ENCODE peak calls at places on chromosome 14, in ten cellular contexts. One of them, this sample, is unnamed.

GRCh38 chr14:92649934-92650545 is 98.4 kb downstream of the LGMN start:
- DNase-seq in CD8-positive, alpha-beta memory T cell: peak; percentile 46
- DNase-seq in psoas muscle: peak; percentile 56
- DNase-seq in uterus: peak; percentile 73
- DNase-seq in ovary: no peak
- DNase-seq in effector memory CD4-positive, alpha-beta T cell: no peak
- DNase-seq in right cardiac atrium: peak; percentile 76
- DNase-seq in upper lobe of right lung: peak; percentile 91
- DNase-seq in aorta: peak; percentile 90
- DNase-seq in neural progenitor cell: no peak
- DNase-seq in this sample: no peak

GRCh38 chr14:30357791-30358190 is 201.2 kb upstream of the G2E3 start:
- DNase-seq in CD8-positive, alpha-beta memory T cell: no peak
- DNase-seq in psoas muscle: no peak
- DNase-seq in uterus: no peak
- DNase-seq in ovary: no peak
- DNase-seq in effector memory CD4-positive, alpha-beta T cell: no peak
- DNase-seq in right cardiac atrium: no peak
- DNase-seq in upper lobe of right lung: no peak
- DNase-seq in aorta: no peak
- DNase-seq in neural progenitor cell: no peak
- DNase-seq in this sample: no peak

GRCh38 chr14:75427482-75428229 is at the start of gene JDP2:
- DNase-seq in CD8-positive, alpha-beta memory T cell: peak; percentile 48
- DNase-seq in psoas muscle: peak; percentile 95
- DNase-seq in uterus: peak; percentile 93
- DNase-seq in ovary: peak; percentile 91
- DNase-seq in effector memory CD4-positive, alpha-beta T cell: no peak
- DNase-seq in right cardiac atrium: peak; percentile 99
- DNase-seq in upper lobe of right lung: peak; percentile 98
- DNase-seq in aorta: peak; percentile 96
- DNase-seq in neural progenitor cell: peak; percentile 89
- DNase-seq in this sample: no peak

GRCh38 chr14:38143651-38144505 is 63.8 kb upstream of the SSTR1 start:
- DNase-seq in CD8-positive, alpha-beta memory T cell: no peak
- DNase-seq in psoas muscle: no peak
- DNase-seq in uterus: no peak
- DNase-seq in ovary: no peak
- DNase-seq in effector memory CD4-positive, alpha-beta T cell: no peak
- DNase-seq in right cardiac atrium: no peak
- DNase-seq in upper lobe of right lung: no peak
- DNase-seq in aorta: no peak
- DNase-seq in neural progenitor cell: no peak
- DNase-seq in this sample: no peak

GRCh38 chr14:37745657-37746056 is 150.2 kb downstream of the TTC6 start:
- DNase-seq in CD8-positive, alpha-beta memory T cell: no peak
- DNase-seq in psoas muscle: no peak
- DNase-seq in uterus: no peak
- DNase-seq in ovary: no peak
- DNase-seq in effector memory CD4-positive, alpha-beta T cell: no peak
- DNase-seq in right cardiac atrium: no peak
- DNase-seq in upper lobe of right lung: no peak
- DNase-seq in aorta: no peak
- DNase-seq in neural progenitor cell: no peak
- DNase-seq in this sample: no peak

GRCh38 chr14:67580336-67581230 is 19.5 kb downstream of the PIGH start:
- DNase-seq in CD8-positive, alpha-beta memory T cell: no peak
- DNase-seq in psoas muscle: no peak
- DNase-seq in uterus: no peak
- DNase-seq in ovary: no peak
- DNase-seq in effector memory CD4-positive, alpha-beta T cell: no peak
- DNase-seq in right cardiac atrium: no peak
- DNase-seq in upper lobe of right lung: no peak
- DNase-seq in aorta: no peak
- DNase-seq in neural progenitor cell: no peak
- DNase-seq in this sample: peak; percentile 65

GRCh38 chr14:49594347-49595089 is 4.2 kb upstream of the LRR1 start:
- DNase-seq in CD8-positive, alpha-beta memory T cell: no peak
- DNase-seq in psoas muscle: no peak
- DNase-seq in uterus: no peak
- DNase-seq in ovary: no peak
- DNase-seq in effector memory CD4-positive, alpha-beta T cell: no peak
- DNase-seq in right cardiac atrium: no peak
- DNase-seq in upper lobe of right lung: no peak
- DNase-seq in aorta: no peak
- DNase-seq in neural progenitor cell: no peak
- DNase-seq in this sample: no peak

GRCh38 chr14:53249059-53249458 is 95.9 kb upstream of the DDHD1 start:
- DNase-seq in CD8-positive, alpha-beta memory T cell: no peak
- DNase-seq in psoas muscle: no peak
- DNase-seq in uterus: no peak
- DNase-seq in ovary: no peak
- DNase-seq in effector memory CD4-positive, alpha-beta T cell: no peak
- DNase-seq in right cardiac atrium: no peak
- DNase-seq in upper lobe of right lung: no peak
- DNase-seq in aorta: no peak
- DNase-seq in neural progenitor cell: no peak
- DNase-seq in this sample: no peak

GRCh38 chr14:75711796-75712211 is 50.8 kb downstream of the TTLL5 start:
- DNase-seq in CD8-positive, alpha-beta memory T cell: no peak
- DNase-seq in psoas muscle: peak; percentile 74
- DNase-seq in uterus: peak; percentile 42
- DNase-seq in ovary: peak; percentile 29
- DNase-seq in effector memory CD4-positive, alpha-beta T cell: no peak
- DNase-seq in right cardiac atrium: peak; percentile 82
- DNase-seq in upper lobe of right lung: peak; percentile 78
- DNase-seq in aorta: peak; percentile 84
- DNase-seq in neural progenitor cell: peak; percentile 88
- DNase-seq in this sample: peak; percentile 90

GRCh38 chr14:81198651-81199050 is 22.1 kb downstream of the GTF2A1 start:
- DNase-seq in CD8-positive, alpha-beta memory T cell: no peak
- DNase-seq in psoas muscle: no peak
- DNase-seq in uterus: no peak
- DNase-seq in ovary: no peak
- DNase-seq in effector memory CD4-positive, alpha-beta T cell: no peak
- DNase-seq in right cardiac atrium: no peak
- DNase-seq in upper lobe of right lung: no peak
- DNase-seq in aorta: no peak
- DNase-seq in neural progenitor cell: no peak
- DNase-seq in this sample: no peak

GRCh38 chr14:61699092-61699491 is 3.8 kb downstream of the HIF1A start:
- DNase-seq in CD8-positive, alpha-beta memory T cell: no peak
- DNase-seq in psoas muscle: no peak
- DNase-seq in uterus: no peak
- DNase-seq in ovary: no peak
- DNase-seq in effector memory CD4-positive, alpha-beta T cell: no peak
- DNase-seq in right cardiac atrium: no peak
- DNase-seq in upper lobe of right lung: no peak
- DNase-seq in aorta: no peak
- DNase-seq in neural progenitor cell: peak; percentile 17
- DNase-seq in this sample: no peak

DNA sequence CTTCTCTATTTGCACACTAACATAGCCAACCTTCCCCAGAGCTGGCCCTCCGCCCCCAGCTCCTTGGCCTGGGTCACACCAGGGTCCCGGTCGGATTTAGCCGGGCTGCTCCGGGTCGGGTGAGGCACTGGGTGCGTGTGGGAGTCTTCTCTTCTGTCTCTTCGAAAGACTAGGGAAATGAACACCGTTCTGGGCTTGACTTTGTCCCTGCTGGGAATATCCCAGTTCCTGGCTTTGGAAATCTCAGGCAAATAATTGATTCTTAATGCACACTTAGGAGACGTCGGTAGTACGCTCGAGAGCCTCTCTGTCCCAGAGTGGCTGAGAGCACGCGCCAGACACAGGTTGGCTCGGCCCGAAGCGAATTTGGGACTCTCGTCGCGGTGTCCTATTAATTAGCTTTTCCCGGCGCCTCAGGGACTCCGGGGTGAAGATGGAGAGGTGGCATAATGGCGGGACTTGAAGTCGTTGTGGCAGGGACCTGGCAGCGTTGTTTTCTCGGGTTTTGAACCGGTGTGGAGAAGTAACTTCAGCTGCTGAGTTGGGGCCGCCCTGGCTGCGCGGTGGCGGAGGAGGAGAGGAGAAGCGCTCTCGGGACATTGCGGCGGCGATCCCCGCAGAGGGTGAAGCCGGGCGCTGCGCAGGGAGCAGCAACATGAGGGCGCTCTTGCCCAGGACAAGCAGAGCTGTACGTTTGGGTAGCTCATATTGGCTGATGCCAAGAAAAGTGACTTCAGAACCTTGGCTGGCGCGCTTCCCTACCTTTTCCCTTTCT is 7.5 kb downstream of the FOXG1 start:
- DNase-seq in CD8-positive, alpha-beta memory T cell: no peak
- DNase-seq in psoas muscle: peak; percentile 56
- DNase-seq in uterus: no peak
- DNase-seq in ovary: no peak
- DNase-seq in effector memory CD4-positive, alpha-beta T cell: no peak
- DNase-seq in right cardiac atrium: no peak
- DNase-seq in upper lobe of right lung: no peak
- DNase-seq in aorta: no peak
- DNase-seq in neural progenitor cell: peak; percentile 92
- DNase-seq in this sample: peak; percentile 61
- H3K27ac ChIP-seq in CD8-positive, alpha-beta memory T cell: no peak overlapping the region
- H3K27ac ChIP-seq in psoas muscle: no peak overlapping the region
- H3K27ac ChIP-seq in uterus: no peak overlapping the region
- H3K27ac ChIP-seq in ovary: no peak overlapping the region
- H3K27ac ChIP-seq in effector memory CD4-positive, alpha-beta T cell: no peak overlapping the region
- H3K27ac ChIP-seq in right cardiac atrium: no peak overlapping the region
- H3K27ac ChIP-seq in upper lobe of right lung: no peak overlapping the region
- H3K27ac ChIP-seq in aorta: no peak overlapping the region
- H3K27ac ChIP-seq in neural progenitor cell: no peak overlapping the region
- H3K27ac ChIP-seq in this sample: no peak overlapping the region

DNA sequence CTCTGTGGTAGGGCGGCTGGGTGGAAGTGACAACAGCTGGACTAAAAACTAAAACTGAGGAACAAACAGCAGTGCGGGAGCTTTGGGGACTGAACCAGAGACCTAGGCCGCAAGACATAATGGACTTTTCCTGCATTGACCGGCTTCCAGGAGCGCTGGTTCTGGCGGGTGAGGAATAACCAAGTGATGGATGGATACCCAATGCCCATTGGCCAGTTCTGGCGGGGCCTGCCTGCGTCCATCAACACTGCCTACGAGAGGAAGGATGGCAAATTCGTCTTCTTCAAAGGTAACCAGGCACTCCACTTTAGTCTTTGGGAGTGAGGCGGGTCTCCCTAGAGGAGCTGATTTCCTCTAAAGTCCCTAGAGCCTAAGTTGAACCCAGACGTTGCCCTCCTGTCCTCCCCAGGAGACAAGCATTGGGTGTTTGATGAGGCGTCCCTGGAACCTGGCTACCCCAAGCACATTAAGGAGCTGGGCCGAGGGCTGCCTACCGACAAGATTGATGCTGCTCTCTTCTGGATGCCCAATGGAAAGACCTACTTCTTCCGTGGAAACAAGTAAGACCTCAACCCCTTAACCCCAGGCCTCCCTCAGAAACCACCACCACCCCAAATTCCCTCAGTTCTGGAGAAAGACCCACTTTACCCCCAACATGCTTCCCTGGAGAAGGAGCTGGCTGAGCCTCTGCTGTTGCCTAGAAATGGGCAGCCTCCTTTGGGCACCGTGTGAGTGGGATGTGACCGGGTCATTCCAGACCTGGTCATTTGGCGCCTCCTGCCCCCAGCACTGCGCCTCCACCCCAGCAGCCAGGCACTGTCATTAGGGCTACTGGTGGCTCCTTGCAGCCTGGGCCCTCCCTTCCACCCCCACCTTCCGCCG is 8.1 kb downstream of the MMP14 start:
- DNase-seq in CD8-positive, alpha-beta memory T cell: no peak
- DNase-seq in psoas muscle: no peak
- DNase-seq in uterus: no peak
- DNase-seq in ovary: no peak
- DNase-seq in effector memory CD4-positive, alpha-beta T cell: no peak
- DNase-seq in right cardiac atrium: no peak
- DNase-seq in upper lobe of right lung: no peak
- DNase-seq in aorta: no peak
- DNase-seq in neural progenitor cell: no peak
- DNase-seq in this sample: no peak
- H3K4me1 ChIP-seq in CD8-positive, alpha-beta memory T cell: no peaks in the 10 kb centered on the region
- H3K4me1 ChIP-seq in psoas muscle: peaks cover 16% of the 10 kb centered on the region
- H3K4me1 ChIP-seq in uterus: peaks cover 55% of the 10 kb centered on the region
- H3K4me1 ChIP-seq in ovary: peaks cover 27% of the 10 kb centered on the region
- H3K4me1 ChIP-seq in effector memory CD4-positive, alpha-beta T cell: no peaks in the 10 kb centered on the region
- H3K4me1 ChIP-seq in right cardiac atrium: peaks cover 14% of the 10 kb centered on the region
- H3K4me1 ChIP-seq in upper lobe of right lung: peaks cover 40% of the 10 kb centered on the region
- H3K4me1 ChIP-seq in aorta: no peaks in the 10 kb centered on the region
- H3K4me1 ChIP-seq in neural progenitor cell: peaks cover 14% of the 10 kb centered on the region
- H3K4me1 ChIP-seq in this sample: peaks cover 38% of the 10 kb centered on the region

GRCh38 chr14:90575781-90576180 is 179.0 kb downstream of the CALM1 start:
- DNase-seq in CD8-positive, alpha-beta memory T cell: no peak
- DNase-seq in psoas muscle: no peak
- DNase-seq in uterus: no peak
- DNase-seq in ovary: no peak
- DNase-seq in effector memory CD4-positive, alpha-beta T cell: no peak
- DNase-seq in right cardiac atrium: no peak
- DNase-seq in upper lobe of right lung: peak; percentile 23
- DNase-seq in aorta: no peak
- DNase-seq in neural progenitor cell: no peak
- DNase-seq in this sample: no peak
- H3K27ac ChIP-seq in CD8-positive, alpha-beta memory T cell: no peak overlapping the region
- H3K27ac ChIP-seq in psoas muscle: peak overlapping the region; percentile 18
- H3K27ac ChIP-seq in uterus: no peak overlapping the region
- H3K27ac ChIP-seq in ovary: no peak overlapping the region
- H3K27ac ChIP-seq in effector memory CD4-positive, alpha-beta T cell: no peak overlapping the region
- H3K27ac ChIP-seq in right cardiac atrium: no peak overlapping the region
- H3K27ac ChIP-seq in upper lobe of right lung: peak overlapping the region; percentile 55
- H3K27ac ChIP-seq in aorta: no peak overlapping the region
- H3K27ac ChIP-seq in neural progenitor cell: no peak overlapping the region
- H3K27ac ChIP-seq in this sample: no peak overlapping the region

GRCh38 chr14:94330857-94331256 is 7.7 kb upstream of the SERPINA6 start:
- DNase-seq in CD8-positive, alpha-beta memory T cell: no peak
- DNase-seq in psoas muscle: no peak
- DNase-seq in uterus: no peak
- DNase-seq in ovary: no peak
- DNase-seq in effector memory CD4-positive, alpha-beta T cell: no peak
- DNase-seq in right cardiac atrium: no peak
- DNase-seq in upper lobe of right lung: no peak
- DNase-seq in aorta: no peak
- DNase-seq in neural progenitor cell: no peak
- DNase-seq in this sample: no peak

GRCh38 chr14:94330432-94330831 is 7.3 kb upstream of the SERPINA6 start:
- DNase-seq in CD8-positive, alpha-beta memory T cell: no peak
- DNase-seq in psoas muscle: no peak
- DNase-seq in uterus: no peak
- DNase-seq in ovary: no peak
- DNase-seq in effector memory CD4-positive, alpha-beta T cell: no peak
- DNase-seq in right cardiac atrium: no peak
- DNase-seq in upper lobe of right lung: no peak
- DNase-seq in aorta: no peak
- DNase-seq in neural progenitor cell: no peak
- DNase-seq in this sample: no peak

GRCh38 chr14:94332063-94332583 is 9.0 kb upstream of the SERPINA6 start:
- DNase-seq in CD8-positive, alpha-beta memory T cell: no peak
- DNase-seq in psoas muscle: no peak
- DNase-seq in uterus: no peak
- DNase-seq in ovary: no peak
- DNase-seq in effector memory CD4-positive, alpha-beta T cell: no peak
- DNase-seq in right cardiac atrium: no peak
- DNase-seq in upper lobe of right lung: no peak
- DNase-seq in aorta: no peak
- DNase-seq in neural progenitor cell: no peak
- DNase-seq in this sample: no peak

GRCh38 chr14:94331462-94331861 is 8.3 kb upstream of the SERPINA6 start:
- DNase-seq in CD8-positive, alpha-beta memory T cell: no peak
- DNase-seq in psoas muscle: no peak
- DNase-seq in uterus: no peak
- DNase-seq in ovary: no peak
- DNase-seq in effector memory CD4-positive, alpha-beta T cell: no peak
- DNase-seq in right cardiac atrium: no peak
- DNase-seq in upper lobe of right lung: no peak
- DNase-seq in aorta: no peak
- DNase-seq in neural progenitor cell: no peak
- DNase-seq in this sample: no peak

GRCh38 chr14:94332587-94332986 is 9.5 kb upstream of the SERPINA6 start:
- DNase-seq in CD8-positive, alpha-beta memory T cell: no peak
- DNase-seq in psoas muscle: no peak
- DNase-seq in uterus: no peak
- DNase-seq in ovary: no peak
- DNase-seq in effector memory CD4-positive, alpha-beta T cell: no peak
- DNase-seq in right cardiac atrium: no peak
- DNase-seq in upper lobe of right lung: no peak
- DNase-seq in aorta: no peak
- DNase-seq in neural progenitor cell: no peak
- DNase-seq in this sample: no peak
- H3K4me1 ChIP-seq in CD8-positive, alpha-beta memory T cell: no peaks in the 10 kb centered on the region
- H3K4me1 ChIP-seq in psoas muscle: no peaks in the 10 kb centered on the region
- H3K4me1 ChIP-seq in uterus: no peaks in the 10 kb centered on the region
- H3K4me1 ChIP-seq in ovary: no peaks in the 10 kb centered on the region
- H3K4me1 ChIP-seq in effector memory CD4-positive, alpha-beta T cell: no peaks in the 10 kb centered on the region
- H3K4me1 ChIP-seq in right cardiac atrium: no peaks in the 10 kb centered on the region
- H3K4me1 ChIP-seq in upper lobe of right lung: no peaks in the 10 kb centered on the region
- H3K4me1 ChIP-seq in aorta: no peaks in the 10 kb centered on the region
- H3K4me1 ChIP-seq in neural progenitor cell: no peaks in the 10 kb centered on the region
- H3K4me1 ChIP-seq in this sample: peaks cover 19% of the 10 kb centered on the region

This sample was measured in RWPE2.